ENCODE peak calls at places on chromosome 15, in four cellular contexts. One of them, this sample, is unnamed.

GRCh38 chr15:25268166-25268565 is 170.7 kb downstream of the UBE3A start:
- DNase-seq in K562: no peak
- DNase-seq in IMR-90: no peak
- DNase-seq in cardiac muscle cell: no peak
- DNase-seq in this sample: no peak

GRCh38 chr15:77753238-77753873 is 120.6 kb upstream of the LINGO1 start:
- DNase-seq in cardiac muscle cell: peak
- DNase-seq in K562: peak
- DNase-seq in IMR-90: peak
- DNase-seq in this sample: peak

GRCh38 chr15:74044267-74045110 is 37.9 kb downstream of the GOLGA6A start:
- DNase-seq in K562: no peak
- DNase-seq in cardiac muscle cell: peak
- DNase-seq in IMR-90: no peak
- DNase-seq in this sample: no peak

GRCh38 chr15:101317473-101317872 is 22.4 kb upstream of the SNRPA1 start:
- DNase-seq in K562: no peak
- DNase-seq in cardiac muscle cell: no peak
- DNase-seq in IMR-90: no peak
- DNase-seq in this sample: no peak

GRCh38 chr15:36373549-36373948 is 205.9 kb upstream of the CDIN1 start:
- DNase-seq in K562: no peak
- DNase-seq in cardiac muscle cell: no peak
- DNase-seq in IMR-90: peak
- DNase-seq in this sample: no peak

GRCh38 chr15:39621210-39621609 is 40.3 kb downstream of the THBS1 start:
- DNase-seq in cardiac muscle cell: peak
- DNase-seq in K562: no peak
- DNase-seq in IMR-90: no peak
- DNase-seq in this sample: no peak

GRCh38 chr15:86444527-86444926 is 364.9 kb downstream of the AGBL1 start:
- DNase-seq in IMR-90: no peak
- DNase-seq in K562: no peak
- DNase-seq in cardiac muscle cell: no peak
- DNase-seq in this sample: no peak

GRCh38 chr15:68113273-68113672 is 59.2 kb downstream of the PIAS1 start:
- DNase-seq in cardiac muscle cell: peak
- DNase-seq in IMR-90: peak
- DNase-seq in K562: no peak
- DNase-seq in this sample: no peak

GRCh38 chr15:62446984-62447383 is 281.9 kb upstream of the C2CD4B start:
- DNase-seq in cardiac muscle cell: no peak
- DNase-seq in K562: no peak
- DNase-seq in IMR-90: no peak
- DNase-seq in this sample: no peak

GRCh38 chr15:91784973-91785709 is 68.4 kb upstream of the SLCO3A1 start:
- DNase-seq in cardiac muscle cell: no peak
- DNase-seq in IMR-90: no peak
- DNase-seq in K562: no peak
- DNase-seq in this sample: no peak

GRCh38 chr15:59501531-59502113 is 63.6 kb downstream of the FAM81A start:
- DNase-seq in cardiac muscle cell: peak
- DNase-seq in K562: peak
- DNase-seq in IMR-90: peak
- DNase-seq in this sample: peak

GRCh38 chr15:70244978-70245542 is 147.3 kb upstream of the TLE3 start:
- DNase-seq in K562: no peak
- DNase-seq in IMR-90: no peak
- DNase-seq in cardiac muscle cell: no peak
- DNase-seq in this sample: no peak

GRCh38 chr15:70247281-70247680 is 149.6 kb upstream of the TLE3 start:
- DNase-seq in IMR-90: no peak
- DNase-seq in cardiac muscle cell: no peak
- DNase-seq in K562: no peak
- DNase-seq in this sample: no peak

GRCh38 chr15:70243686-70244540 is 146.2 kb upstream of the TLE3 start:
- DNase-seq in K562: no peak
- DNase-seq in IMR-90: no peak
- DNase-seq in cardiac muscle cell: no peak
- DNase-seq in this sample: no peak

GRCh38 chr15:70246623-70247200 is 149.0 kb upstream of the TLE3 start:
- DNase-seq in cardiac muscle cell: no peak
- DNase-seq in K562: no peak
- DNase-seq in IMR-90: no peak
- DNase-seq in this sample: no peak

DNA sequence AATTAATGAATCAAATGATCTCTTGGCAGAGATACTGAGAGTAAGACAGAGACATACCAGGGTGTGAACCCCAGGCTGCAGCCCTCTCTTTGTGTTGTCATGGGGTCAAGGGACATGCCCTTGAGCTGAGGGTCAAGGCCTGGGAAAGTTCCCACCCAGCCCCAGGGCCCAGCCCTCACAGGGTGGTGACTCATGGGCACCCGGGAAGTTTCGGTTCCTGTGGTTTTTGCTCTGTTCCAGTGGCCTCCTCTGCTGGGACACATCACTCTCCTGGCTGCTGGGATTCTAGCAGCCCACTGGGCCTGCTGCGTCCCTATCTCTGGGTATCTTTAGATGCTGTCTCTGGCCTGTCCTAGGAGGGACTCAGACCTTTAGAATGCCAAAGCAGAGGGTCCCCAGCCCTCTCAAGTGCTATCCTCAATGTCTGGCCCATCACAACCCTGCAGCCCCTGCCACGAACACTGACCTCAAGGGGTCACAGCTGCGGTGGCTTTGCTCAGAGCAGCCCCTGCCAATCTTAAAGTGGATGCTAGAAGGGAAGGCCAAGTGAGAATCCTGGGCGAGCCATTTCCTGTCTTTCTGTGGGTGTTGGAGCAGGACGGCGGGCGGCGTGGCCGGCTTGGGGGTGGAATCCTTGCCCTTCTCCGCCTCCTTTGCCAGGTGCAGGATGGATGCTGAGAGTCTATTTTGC is 148.4 kb upstream of the TLE3 start:
- DNase-seq in IMR-90: peak
- DNase-seq in K562: no peak
- DNase-seq in cardiac muscle cell: peak
- DNase-seq in this sample: peak
- TF ChIP-seq CTCF in IMR-90: no peak
- TF ChIP-seq CTCF in K562: no peak
- TF ChIP-seq CTCF in cardiac muscle cell: no peak
- TF ChIP-seq CTCF in this sample: no peak

GRCh38 chr15:65396965-65397317 is 19.1 kb upstream of the IGDCC3 start:
- DNase-seq in IMR-90: no peak
- DNase-seq in K562: no peak
- DNase-seq in cardiac muscle cell: no peak
- DNase-seq in this sample: no peak
- H3K4me3 ChIP-seq in IMR-90: no peak
- H3K4me3 ChIP-seq in K562: no peak
- H3K4me3 ChIP-seq in cardiac muscle cell: no peak
- H3K4me3 ChIP-seq in this sample: no peak

DNA sequence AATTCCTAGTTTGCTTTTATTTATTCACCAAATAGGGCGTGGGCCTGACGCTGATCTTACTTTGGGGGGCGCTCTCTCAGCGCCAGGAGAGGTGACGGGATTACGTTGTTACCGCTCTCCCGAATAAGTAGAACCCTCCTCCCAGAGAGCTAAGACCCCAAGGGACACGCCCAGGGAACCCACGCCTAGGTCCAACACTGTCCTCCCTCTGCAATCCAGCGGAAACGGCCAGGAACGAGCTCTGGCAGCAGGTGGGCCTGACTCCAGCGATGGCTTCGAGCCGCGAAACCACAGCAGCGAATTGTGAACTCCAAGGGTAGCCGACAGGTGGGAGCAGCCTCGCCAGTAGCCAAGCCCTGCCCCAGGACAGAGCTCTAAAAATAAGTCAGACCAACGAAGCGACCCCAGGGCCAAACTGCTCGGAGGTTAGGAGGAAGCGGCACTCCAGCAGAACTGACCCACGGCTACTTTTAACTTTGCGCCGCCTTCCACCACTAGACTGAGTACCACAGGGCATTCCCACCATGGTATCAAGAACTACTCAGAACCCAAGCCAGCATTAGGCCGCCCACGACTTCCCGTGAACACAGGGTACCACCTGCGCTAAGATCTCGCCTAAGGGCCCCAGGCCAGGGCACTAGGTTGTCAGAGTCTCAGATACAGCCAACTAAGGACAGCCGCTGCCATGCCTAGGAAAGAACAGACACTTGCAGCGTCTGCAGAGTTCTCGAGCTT is 1.6 kb upstream of the SIN3A start:
- DNase-seq in IMR-90: no peak
- DNase-seq in cardiac muscle cell: peak
- DNase-seq in K562: no peak
- DNase-seq in this sample: peak
- TF ChIP-seq CTCF in IMR-90: peak
- TF ChIP-seq CTCF in cardiac muscle cell: peak
- TF ChIP-seq CTCF in K562: peak
- TF ChIP-seq CTCF in this sample: peak

GRCh38 chr15:79003301-79003700 is 58.5 kb upstream of the CTSH start:
- DNase-seq in K562: no peak
- DNase-seq in cardiac muscle cell: no peak
- DNase-seq in IMR-90: peak
- DNase-seq in this sample: no peak
- H3K4me3 ChIP-seq in K562: no peak
- H3K4me3 ChIP-seq in cardiac muscle cell: no peak
- H3K4me3 ChIP-seq in IMR-90: no peak
- H3K4me3 ChIP-seq in this sample: no peak

This sample was measured in GM12865.